ENCODE peak calls at places on chromosomes 12 and 14, in eight cellular contexts. Z is endothelial cell of umbilical vein, H is DND-41, O is GM23248, G is H1, R is PC-9, J is astrocyte, I is fibroblast of lung. L is an unnamed sample.
A peak's percentile ranks its signal among the peaks of the same experiment; 100 is the strongest.

GRCh38 chr14:96502621-96503251 is 554 bp downstream of the PAPOLA start:
- DNase-seq in I (peak; percentile 43), H (no peak), R (no peak), O (peak; percentile 68), J (peak; percentile 15), Z (peak; percentile 68), G (no peak), L (peak; percentile 55)

GRCh38 chr14:83347874-83348273 is 1814.2 kb upstream of the SEL1L start:
- DNase-seq in H (no peak), R (no peak), G (no peak), O (no peak), Z (no peak), J (no peak), I (peak; percentile 9), L (no peak)

GRCh38 chr12:58818546-58818945 is 101.8 kb downstream of the LRIG3 start:
- DNase-seq in O (peak; percentile 27), G (no peak), I (peak; percentile 34), J (peak; percentile 22), Z (no peak), H (no peak), R (no peak), L (no peak)

GRCh38 chr12:52601671-52602070 is 408 bp upstream of the KRT72 start:
- DNase-seq in I (no peak), H (no peak), Z (no peak), G (no peak), O (no peak), R (no peak), J (no peak), L (no peak)

GRCh38 chr12:78559441-78559840 is 305.1 kb upstream of the SYT1 start:
- DNase-seq in H (no peak), R (no peak), G (no peak), Z (no peak), I (no peak), J (peak; percentile 75), O (peak; percentile 17), L (no peak)

GRCh38 chr12:29880987-29881386 is 97.2 kb upstream of the TMTC1 start:
- DNase-seq in O (no peak), I (no peak), G (no peak), J (no peak), H (no peak), R (no peak), Z (no peak), L (no peak)

GRCh38 chr14:54782803-54783659 is 119.6 kb downstream of the GCH1 start:
- DNase-seq in R (no peak), O (no peak), J (no peak), Z (no peak), G (no peak), H (peak; percentile 12), I (no peak), L (peak; percentile 35)

GRCh38 chr12:85369365-85370154 is 89.5 kb downstream of the ALX1 start:
- DNase-seq in J (peak; percentile 3), I (no peak), G (no peak), O (no peak), H (no peak), R (no peak), Z (no peak), L (no peak)

GRCh38 chr12:113214938-113215400 is 6.3 kb upstream of the TPCN1 start:
- DNase-seq in I (peak; percentile 97), J (peak; percentile 99), O (peak; percentile 99), R (peak; percentile 99), Z (peak; percentile 59), G (no peak), H (no peak), L (no peak)

GRCh38 chr12:25438638-25439037 is 114.4 kb downstream of the LMNTD1 start:
- DNase-seq in J (peak; percentile 63), O (peak; percentile 66), G (no peak), R (no peak), H (no peak), Z (no peak), I (peak; percentile 35), L (no peak)

GRCh38 chr14:52307870-52308269 is 6.2 kb upstream of the PTGER2 start:
- DNase-seq in O (peak; percentile 76), R (no peak), H (no peak), G (no peak), Z (no peak), J (peak; percentile 36), I (no peak), L (no peak)

GRCh38 chr12:115362319-115362976 is 678.5 kb upstream of the TBX3 start:
- DNase-seq in Z (no peak), I (peak; percentile 32), J (no peak), H (no peak), O (peak; percentile 65), G (no peak), R (no peak), L (no peak)

GRCh38 chr12:95073698-95074520 is 491 bp upstream of the NR2C1 start:
- DNase-seq in I (no peak), R (no peak), J (no peak), O (peak; percentile 16), G (no peak), Z (no peak), H (no peak), L (no peak)

GRCh38 chr14:104149617-104150141 is 11.3 kb downstream of the KIF26A start:
- DNase-seq in J (peak; percentile 3), R (no peak), Z (peak; percentile 64), O (peak; percentile 26), G (no peak), H (no peak), I (no peak), L (peak; percentile 87)

GRCh38 chr14:40362856-40363255 is 930.6 kb upstream of the FBXO33 start:
- DNase-seq in Z (no peak), I (no peak), R (no peak), J (no peak), G (no peak), O (no peak), H (no peak), L (peak; percentile 25)

GRCh38 chr14:99035712-99036593 is 236.0 kb downstream of the BCL11B start:
- DNase-seq in O (peak; percentile 99), G (peak; percentile 47), I (peak; percentile 85), Z (no peak), R (peak; percentile 53), H (no peak), J (peak; percentile 93), L (peak; percentile 86)

GRCh38 chr14:104556256-104557021 is 23.1 kb upstream of the C14orf180 start:
- DNase-seq in H (no peak), J (no peak), O (no peak), Z (no peak), I (no peak), G (no peak), R (no peak), L (no peak)

GRCh38 chr14:35879654-35880249 is 53.6 kb downstream of the BRMS1L start:
- DNase-seq in I (peak; percentile 49), H (no peak), R (no peak), G (no peak), Z (peak; percentile 20), O (peak; percentile 50), J (peak; percentile 6), L (peak; percentile 18)

GRCh38 chr12:76266797-76267196 is 81.4 kb downstream of the BBS10 start:
- DNase-seq in I (peak; percentile 92), J (peak; percentile 91), O (peak; percentile 95), Z (peak; percentile 64), G (no peak), H (no peak), R (no peak), L (no peak)

GRCh38 chr12:51788876-51789275 is 59.6 kb downstream of the FIGNL2 start:
- DNase-seq in H (no peak), I (peak; percentile 29), O (peak; percentile 93), Z (no peak), G (no peak), R (no peak), J (peak; percentile 76), L (no peak)

GRCh38 chr12:110636516-110636915 is 22.6 kb downstream of the TCTN1 start:
- DNase-seq in H (no peak), G (no peak), O (no peak), R (no peak), I (no peak), J (no peak), Z (no peak), L (no peak)

DNA sequence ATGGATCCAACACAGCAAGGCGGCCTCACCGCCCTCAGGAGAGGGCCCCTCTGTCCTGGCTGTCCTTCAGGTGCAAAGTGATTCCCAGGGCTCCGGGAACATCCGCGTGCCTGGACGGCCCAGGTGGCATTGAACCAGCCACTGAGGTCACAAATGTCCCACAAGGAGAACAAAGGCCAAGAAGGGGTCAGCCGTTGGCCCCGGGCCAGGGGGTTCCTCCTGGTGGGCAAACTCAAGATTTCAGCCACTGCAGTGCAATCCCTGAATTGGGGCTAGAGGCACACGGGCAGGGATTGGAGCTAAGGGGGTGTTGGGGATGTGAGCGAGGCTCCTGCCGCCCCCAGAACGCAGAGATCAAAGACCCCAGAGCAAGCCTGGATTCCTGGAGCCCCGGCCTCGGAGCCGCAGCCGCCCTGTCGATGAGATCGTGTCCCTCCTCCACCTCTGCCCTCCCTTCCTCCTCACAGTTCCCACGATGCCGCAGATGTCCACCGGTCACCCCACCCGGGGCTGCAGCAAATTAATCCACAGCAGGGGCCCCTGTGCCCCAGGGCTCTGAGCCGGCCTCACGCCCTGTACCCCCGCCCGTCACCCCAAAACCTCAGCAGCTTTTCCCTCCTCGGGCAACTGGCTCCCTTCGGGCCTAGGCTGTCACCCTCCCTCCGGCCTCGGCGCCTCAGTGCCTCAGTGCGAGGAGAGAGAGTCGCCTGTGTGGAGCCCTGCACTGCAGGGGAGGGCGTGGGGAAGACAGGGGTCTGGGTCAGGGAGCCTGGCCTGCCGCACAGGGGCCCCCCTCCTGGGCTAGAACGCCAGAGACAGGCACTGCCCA is 56.7 kb upstream of the GALNT9 start:
- DNase-seq in Z (no peak), J (no peak), O (no peak), R (no peak), I (no peak), H (no peak), G (no peak), L (no peak)
- TF ChIP-seq EZH2 in Z (no peak), J (no peak), O (peak; percentile 28), R (peak; percentile 53), I (no peak), H (no peak), G (no peak), L (no peak)

DNA sequence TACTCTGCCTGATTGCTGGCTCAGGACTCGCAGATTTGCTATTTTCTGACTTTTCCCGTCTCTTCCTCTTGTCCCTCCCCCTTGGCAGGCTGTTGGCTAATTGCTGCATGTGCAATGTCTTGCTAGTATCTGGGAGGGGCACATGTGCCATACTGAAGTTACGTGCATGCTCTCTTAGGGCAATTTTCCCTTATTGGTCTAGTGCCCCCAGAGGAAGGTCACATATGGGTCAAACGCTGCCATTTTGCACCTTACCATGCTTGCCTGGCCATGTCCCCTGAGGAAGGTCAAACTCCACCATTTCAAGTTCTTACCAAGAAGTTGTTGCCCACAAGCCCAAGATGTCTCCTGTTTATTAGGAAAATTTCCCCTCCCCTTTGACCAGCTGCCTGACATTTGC is 13.9 kb upstream of the ERC1 start:
- DNase-seq in R (no peak), O (no peak), I (no peak), H (no peak), J (no peak), G (no peak), Z (no peak), L (no peak)
- TF ChIP-seq EZH2 in R (no peak), O (no peak), I (no peak), H (no peak), J (no peak), G (no peak), Z (no peak), L (no peak)

GRCh38 chr14:100585448-100586152 is 1.6 kb downstream of the BEGAIN start:
- DNase-seq in R (no peak), G (no peak), O (no peak), H (no peak), Z (no peak), I (no peak), J (no peak), L (no peak)
- TF ChIP-seq EZH2 in R (no peak), G (no peak), O (no peak), H (no peak), Z (no peak), I (no peak), J (no peak), L (no peak)

GRCh38 chr12:132433641-132434395 is 56.1 kb upstream of the FBRSL1 start:
- DNase-seq in O (no peak), Z (no peak), G (no peak), R (no peak), J (no peak), I (no peak), H (no peak), L (no peak)
- TF ChIP-seq EZH2 in O (no peak), Z (no peak), G (no peak), R (no peak), J (no peak), I (no peak), H (no peak), L (no peak)

L was measured in neural progenitor cell.